ENCODE peak calls at places on chromosomes 6 and 20, in four cellular contexts. One of them, this sample, is unnamed.

GRCh38 chr20:63978319-63979220 is 872 bp downstream of the SAMD10 start:
- DNase-seq in tibial nerve: no peak
- DNase-seq in thyroid gland: peak
- DNase-seq in CD8-positive, alpha-beta T cell: no peak
- DNase-seq in this sample: peak

GRCh38 chr6:87154641-87155271 is 609 bp upstream of the ZNF292 start:
- DNase-seq in tibial nerve: no peak
- DNase-seq in thyroid gland: no peak
- DNase-seq in CD8-positive, alpha-beta T cell: no peak
- DNase-seq in this sample: peak

GRCh38 chr20:53708129-53708968 is 114.7 kb upstream of the ZNF217 start:
- DNase-seq in tibial nerve: no peak
- DNase-seq in thyroid gland: no peak
- DNase-seq in CD8-positive, alpha-beta T cell: no peak
- DNase-seq in this sample: no peak

GRCh38 chr6:108106261-108106660 is 31.7 kb upstream of the OSTM1 start:
- DNase-seq in tibial nerve: no peak
- DNase-seq in thyroid gland: no peak
- DNase-seq in CD8-positive, alpha-beta T cell: no peak
- DNase-seq in this sample: no peak

GRCh38 chr20:37363221-37364012 is 17.5 kb downstream of the SRC start:
- DNase-seq in tibial nerve: no peak
- DNase-seq in thyroid gland: no peak
- DNase-seq in CD8-positive, alpha-beta T cell: no peak
- DNase-seq in this sample: no peak

GRCh38 chr6:125584468-125584939 is 164.9 kb upstream of the HEY2 start:
- DNase-seq in tibial nerve: no peak
- DNase-seq in thyroid gland: peak
- DNase-seq in CD8-positive, alpha-beta T cell: no peak
- DNase-seq in this sample: no peak

GRCh38 chr6:133399426-133399825 is 158.3 kb downstream of the EYA4 start:
- DNase-seq in tibial nerve: no peak
- DNase-seq in thyroid gland: no peak
- DNase-seq in CD8-positive, alpha-beta T cell: no peak
- DNase-seq in this sample: no peak

GRCh38 chr6:53361549-53362031 is 12.8 kb upstream of the ELOVL5 start:
- DNase-seq in tibial nerve: no peak
- DNase-seq in thyroid gland: peak
- DNase-seq in CD8-positive, alpha-beta T cell: peak
- DNase-seq in this sample: no peak

GRCh38 chr20:17895641-17896246 is 72.8 kb downstream of the SNX5 start:
- DNase-seq in tibial nerve: no peak
- DNase-seq in thyroid gland: no peak
- DNase-seq in CD8-positive, alpha-beta T cell: no peak
- DNase-seq in this sample: no peak

GRCh38 chr6:53718597-53719460 is 53.3 kb upstream of the KLHL31 start:
- DNase-seq in tibial nerve: peak
- DNase-seq in thyroid gland: peak
- DNase-seq in CD8-positive, alpha-beta T cell: no peak
- DNase-seq in this sample: peak

GRCh38 chr20:17995967-17996819 is 27.4 kb downstream of the MGME1 start:
- DNase-seq in tibial nerve: peak
- DNase-seq in thyroid gland: peak
- DNase-seq in CD8-positive, alpha-beta T cell: no peak
- DNase-seq in this sample: peak

GRCh38 chr20:4569882-4570281 is 151.8 kb upstream of the PRND start:
- DNase-seq in tibial nerve: no peak
- DNase-seq in thyroid gland: no peak
- DNase-seq in CD8-positive, alpha-beta T cell: no peak
- DNase-seq in this sample: no peak

GRCh38 chr20:51574248-51575033 is 31.9 kb upstream of the NFATC2 start:
- DNase-seq in tibial nerve: no peak
- DNase-seq in thyroid gland: no peak
- DNase-seq in CD8-positive, alpha-beta T cell: no peak
- DNase-seq in this sample: no peak

GRCh38 chr20:62642666-62643520 is 590 bp downstream of the SLCO4A1 start:
- DNase-seq in tibial nerve: no peak
- DNase-seq in thyroid gland: no peak
- DNase-seq in CD8-positive, alpha-beta T cell: peak
- DNase-seq in this sample: peak

GRCh38 chr6:134609862-134610261 is 291.9 kb upstream of the SGK1 start:
- DNase-seq in tibial nerve: no peak
- DNase-seq in thyroid gland: no peak
- DNase-seq in CD8-positive, alpha-beta T cell: no peak
- DNase-seq in this sample: no peak

GRCh38 chr20:47205577-47206123 is 150.8 kb downstream of the ZMYND8 start:
- DNase-seq in tibial nerve: peak
- DNase-seq in thyroid gland: peak
- DNase-seq in CD8-positive, alpha-beta T cell: peak
- DNase-seq in this sample: peak

GRCh38 chr6:78910611-78911134 is 43.3 kb downstream of the IRAK1BP1 start:
- DNase-seq in tibial nerve: no peak
- DNase-seq in thyroid gland: no peak
- DNase-seq in CD8-positive, alpha-beta T cell: no peak
- DNase-seq in this sample: peak

GRCh38 chr6:1396952-1397868 is 7.8 kb downstream of the FOXF2 start:
- DNase-seq in tibial nerve: peak
- DNase-seq in thyroid gland: peak
- DNase-seq in CD8-positive, alpha-beta T cell: peak
- DNase-seq in this sample: peak

GRCh38 chr20:38137441-38138037 is 27.5 kb downstream of the TGM2 start:
- DNase-seq in tibial nerve: no peak
- DNase-seq in thyroid gland: no peak
- DNase-seq in CD8-positive, alpha-beta T cell: no peak
- DNase-seq in this sample: no peak

GRCh38 chr6:159929819-159930218 is 39.0 kb downstream of the MAS1 start:
- DNase-seq in tibial nerve: no peak
- DNase-seq in thyroid gland: peak
- DNase-seq in CD8-positive, alpha-beta T cell: no peak
- DNase-seq in this sample: no peak

GRCh38 chr6:138410972-138411667 is 7.1 kb downstream of the HEBP2 start:
- DNase-seq in tibial nerve: no peak
- DNase-seq in thyroid gland: no peak
- DNase-seq in CD8-positive, alpha-beta T cell: no peak
- DNase-seq in this sample: peak

GRCh38 chr6:20757761-20758160 is 223.5 kb downstream of the CDKAL1 start:
- DNase-seq in tibial nerve: no peak
- DNase-seq in thyroid gland: no peak
- DNase-seq in CD8-positive, alpha-beta T cell: no peak
- DNase-seq in this sample: peak

GRCh38 chr6:69311888-69312287 is 484.9 kb downstream of the LMBRD1 start:
- DNase-seq in tibial nerve: no peak
- DNase-seq in thyroid gland: no peak
- DNase-seq in CD8-positive, alpha-beta T cell: no peak
- DNase-seq in this sample: no peak

GRCh38 chr6:47447726-47448125 is 29.9 kb upstream of the CD2AP start:
- DNase-seq in tibial nerve: no peak
- DNase-seq in thyroid gland: no peak
- DNase-seq in CD8-positive, alpha-beta T cell: no peak
- DNase-seq in this sample: no peak

GRCh38 chr6:102114402-102114801 is 720.9 kb downstream of the GRIK2 start:
- DNase-seq in tibial nerve: no peak
- DNase-seq in thyroid gland: no peak
- DNase-seq in CD8-positive, alpha-beta T cell: no peak
- DNase-seq in this sample: peak

GRCh38 chr20:47865912-47866311 is 80.6 kb upstream of the SULF2 start:
- DNase-seq in tibial nerve: no peak
- DNase-seq in thyroid gland: no peak
- DNase-seq in CD8-positive, alpha-beta T cell: no peak
- DNase-seq in this sample: no peak

GRCh38 chr6:80607814-80608391 is 501.4 kb downstream of the BCKDHB start:
- DNase-seq in tibial nerve: peak
- DNase-seq in thyroid gland: no peak
- DNase-seq in CD8-positive, alpha-beta T cell: no peak
- DNase-seq in this sample: peak
- H3K27ac ChIP-seq in tibial nerve: peak
- H3K27ac ChIP-seq in thyroid gland: peak
- H3K27ac ChIP-seq in CD8-positive, alpha-beta T cell: no peak
- H3K27ac ChIP-seq in this sample: no peak

GRCh38 chr6:40312213-40313015 is 274.8 kb downstream of the LRFN2 start:
- DNase-seq in tibial nerve: no peak
- DNase-seq in thyroid gland: no peak
- DNase-seq in CD8-positive, alpha-beta T cell: no peak
- DNase-seq in this sample: no peak
- TF ChIP-seq CTCF in tibial nerve: no peak
- TF ChIP-seq CTCF in thyroid gland: no peak
- TF ChIP-seq CTCF in CD8-positive, alpha-beta T cell: no peak
- TF ChIP-seq CTCF in this sample: no peak

GRCh38 chr20:19911810-19912382 is 105.3 kb upstream of the NAA20 start:
- DNase-seq in tibial nerve: no peak
- DNase-seq in thyroid gland: no peak
- DNase-seq in CD8-positive, alpha-beta T cell: no peak
- DNase-seq in this sample: no peak

GRCh38 chr20:19917110-19917509 is 100.1 kb upstream of the NAA20 start:
- DNase-seq in tibial nerve: no peak
- DNase-seq in thyroid gland: no peak
- DNase-seq in CD8-positive, alpha-beta T cell: no peak
- DNase-seq in this sample: no peak

GRCh38 chr20:19913927-19914614 is 103.1 kb upstream of the NAA20 start:
- DNase-seq in tibial nerve: no peak
- DNase-seq in thyroid gland: no peak
- DNase-seq in CD8-positive, alpha-beta T cell: no peak
- DNase-seq in this sample: peak

GRCh38 chr20:19918965-19919329 is 98.2 kb upstream of the NAA20 start:
- DNase-seq in tibial nerve: no peak
- DNase-seq in thyroid gland: no peak
- DNase-seq in CD8-positive, alpha-beta T cell: no peak
- DNase-seq in this sample: no peak

GRCh38 chr20:19915111-19915798 is 101.9 kb upstream of the NAA20 start:
- DNase-seq in tibial nerve: no peak
- DNase-seq in thyroid gland: no peak
- DNase-seq in CD8-positive, alpha-beta T cell: no peak
- DNase-seq in this sample: no peak
- H3K27ac ChIP-seq in tibial nerve: peak
- H3K27ac ChIP-seq in thyroid gland: no peak
- H3K27ac ChIP-seq in CD8-positive, alpha-beta T cell: no peak
- H3K27ac ChIP-seq in this sample: peak

GRCh38 chr20:32191873-32192272 is 15.7 kb downstream of the PLAGL2 start:
- DNase-seq in tibial nerve: no peak
- DNase-seq in thyroid gland: no peak
- DNase-seq in CD8-positive, alpha-beta T cell: no peak
- DNase-seq in this sample: no peak

GRCh38 chr20:32191422-32191821 is 16.1 kb downstream of the PLAGL2 start:
- DNase-seq in tibial nerve: no peak
- DNase-seq in thyroid gland: no peak
- DNase-seq in CD8-positive, alpha-beta T cell: no peak
- DNase-seq in this sample: no peak

GRCh38 chr20:32189691-32190607 is 17.6 kb downstream of the PLAGL2 start:
- DNase-seq in tibial nerve: peak
- DNase-seq in thyroid gland: peak
- DNase-seq in CD8-positive, alpha-beta T cell: peak
- DNase-seq in this sample: no peak

GRCh38 chr20:32189123-32189410 is 18.5 kb downstream of the PLAGL2 start:
- DNase-seq in tibial nerve: no peak
- DNase-seq in thyroid gland: no peak
- DNase-seq in CD8-positive, alpha-beta T cell: no peak
- DNase-seq in this sample: no peak

DNA sequence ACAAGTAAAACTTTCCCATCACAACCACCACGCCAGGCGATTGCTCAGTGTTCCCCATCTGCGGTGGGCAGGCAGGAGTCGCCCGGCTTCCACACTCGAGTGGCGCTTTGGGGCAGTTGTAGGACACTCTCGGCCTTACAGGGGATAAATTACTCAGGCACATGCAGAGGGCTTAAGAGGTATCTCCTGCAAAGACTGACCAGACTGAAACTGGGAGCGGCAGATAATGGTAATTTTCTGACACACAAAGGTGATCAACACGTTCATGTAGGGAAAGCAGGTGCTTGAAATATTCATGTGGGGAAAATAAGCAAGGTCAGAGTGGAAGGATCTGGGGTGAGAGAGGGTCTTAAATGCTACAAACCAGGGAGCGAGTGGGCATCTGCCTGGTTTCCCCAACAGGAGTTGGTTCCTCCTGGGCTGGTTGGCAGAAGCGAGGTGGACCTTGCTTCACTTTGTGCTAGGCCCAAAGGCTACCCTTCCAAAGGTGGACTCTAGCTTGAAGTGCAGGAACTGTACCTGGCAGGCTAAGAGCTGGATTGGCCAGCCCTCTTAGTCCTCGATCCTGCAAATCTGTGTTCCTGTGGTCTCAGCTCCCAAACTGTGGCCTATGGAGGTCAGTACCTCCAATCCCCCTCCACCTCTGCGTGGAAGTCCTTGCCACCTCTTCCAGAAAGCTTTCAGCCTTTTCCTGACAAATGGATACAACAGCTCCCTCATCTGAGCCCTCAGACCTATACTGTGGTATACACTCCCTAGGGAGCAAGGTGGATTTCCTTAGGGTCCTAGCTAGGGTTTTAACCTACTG is 16.7 kb downstream of the PLAGL2 start:
- DNase-seq in tibial nerve: no peak
- DNase-seq in thyroid gland: no peak
- DNase-seq in CD8-positive, alpha-beta T cell: no peak
- DNase-seq in this sample: no peak
- TF ChIP-seq CTCF in tibial nerve: no peak
- TF ChIP-seq CTCF in thyroid gland: no peak
- TF ChIP-seq CTCF in CD8-positive, alpha-beta T cell: no peak
- TF ChIP-seq CTCF in this sample: no peak

DNA sequence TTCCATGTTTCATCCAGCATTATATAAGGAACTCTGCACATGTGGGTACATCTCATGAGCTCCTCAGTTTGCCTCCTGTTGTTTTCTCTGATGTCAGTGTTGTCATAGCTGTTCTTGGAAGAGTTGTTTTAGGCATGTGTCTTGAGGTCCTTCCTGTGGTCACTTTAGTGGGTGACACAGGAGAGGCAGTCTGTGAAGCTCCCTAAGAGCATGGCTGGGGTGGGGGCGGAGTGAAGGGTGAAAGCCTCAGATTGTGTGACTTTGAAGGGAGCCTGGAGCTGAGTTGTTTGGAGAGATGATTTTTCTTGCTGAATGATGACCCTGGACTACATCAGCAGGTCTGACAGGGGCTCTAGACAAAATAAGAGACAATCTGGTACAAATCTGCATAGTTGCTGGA is 37.7 kb downstream of the PPP1R14C start:
- DNase-seq in tibial nerve: no peak
- DNase-seq in thyroid gland: no peak
- DNase-seq in CD8-positive, alpha-beta T cell: no peak
- DNase-seq in this sample: no peak
- H3K27ac ChIP-seq in tibial nerve: no peak
- H3K27ac ChIP-seq in thyroid gland: no peak
- H3K27ac ChIP-seq in CD8-positive, alpha-beta T cell: no peak
- H3K27ac ChIP-seq in this sample: no peak

GRCh38 chr6:17836298-17836697 is 129.6 kb upstream of the NUP153 start:
- DNase-seq in tibial nerve: no peak
- DNase-seq in thyroid gland: no peak
- DNase-seq in CD8-positive, alpha-beta T cell: no peak
- DNase-seq in this sample: no peak
- TF ChIP-seq CTCF in tibial nerve: no peak
- TF ChIP-seq CTCF in thyroid gland: no peak
- TF ChIP-seq CTCF in CD8-positive, alpha-beta T cell: no peak
- TF ChIP-seq CTCF in this sample: no peak

GRCh38 chr20:41412324-41412723 is 45.7 kb upstream of the EMILIN3 start:
- DNase-seq in tibial nerve: no peak
- DNase-seq in thyroid gland: no peak
- DNase-seq in CD8-positive, alpha-beta T cell: no peak
- DNase-seq in this sample: no peak
- H3K27ac ChIP-seq in tibial nerve: no peak
- H3K27ac ChIP-seq in thyroid gland: no peak
- H3K27ac ChIP-seq in CD8-positive, alpha-beta T cell: no peak
- H3K27ac ChIP-seq in this sample: no peak